ENCODE peak calls at places on chromosomes 3 and 15, in seven cellular contexts. Y is tibial artery, Z is SK-N-MC, X is pancreas, T is colonic mucosa, H is astrocyte, D is endodermal cell. U is an unnamed sample.
A peak's percentile ranks its signal among the peaks of the same experiment; 100 is the strongest.

GRCh38 chr3:170585008-170585936 is 603 bp downstream of the SLC7A14 start:
- DNase-seq in T (no peak), Z (no peak), X (peak; percentile 15), H (no peak), D (peak; percentile 81), Y (no peak), U (no peak)

GRCh38 chr3:14256561-14257342 is 78.1 kb downstream of the LSM3 start:
- DNase-seq in H (no peak), Y (peak; percentile 47), Z (no peak), X (no peak), D (peak; percentile 71), T (peak; percentile 39), U (no peak)

GRCh38 chr15:62497356-62497755 is 332.3 kb upstream of the C2CD4B start:
- DNase-seq in T (no peak), H (no peak), Z (no peak), Y (no peak), X (no peak), D (no peak), U (no peak)

GRCh38 chr3:181838940-181839914 is 127.5 kb downstream of the SOX2 start:
- DNase-seq in D (no peak), T (no peak), Y (no peak), Z (no peak), H (peak; percentile 4), X (no peak), U (no peak)

GRCh38 chr3:133531981-133532380 is 41.5 kb upstream of the CDV3 start:
- DNase-seq in T (no peak), D (no peak), Z (no peak), H (peak; percentile 93), X (no peak), Y (no peak), U (no peak)

GRCh38 chr3:22962244-22962643 is 240.9 kb upstream of the UBE2E2 start:
- DNase-seq in T (no peak), D (no peak), Z (no peak), X (no peak), Y (no peak), H (no peak), U (no peak)

GRCh38 chr15:24766511-24767133 is 91.0 kb downstream of the NPAP1 start:
- DNase-seq in Z (no peak), H (no peak), D (no peak), Y (no peak), T (no peak), X (no peak), U (no peak)

GRCh38 chr3:42755681-42756578 is 17.1 kb downstream of the CCDC13 start:
- DNase-seq in Y (peak; percentile 50), H (no peak), D (peak; percentile 80), Z (no peak), T (no peak), X (no peak), U (no peak)

GRCh38 chr15:27623149-27623548 is 476.0 kb downstream of the OCA2 start:
- DNase-seq in Y (no peak), X (no peak), T (no peak), H (no peak), Z (no peak), D (no peak), U (no peak)

GRCh38 chr3:161420746-161421145 is 49.4 kb upstream of the SPTSSB start:
- DNase-seq in H (peak; percentile 15), T (no peak), Z (no peak), X (no peak), Y (no peak), D (peak; percentile 79), U (peak; percentile 63)

GRCh38 chr3:46976326-46977190 is at the start of gene CCDC12:
- DNase-seq in D (peak; percentile 99), H (peak; percentile 99), Z (peak; percentile 85), X (peak; percentile 93), T (peak; percentile 98), Y (peak; percentile 99), U (peak; percentile 93)

GRCh38 chr3:149936812-149937230 is 33.9 kb downstream of the PFN2 start:
- DNase-seq in H (peak; percentile 42), D (peak; percentile 88), Z (no peak), Y (no peak), X (peak; percentile 21), T (peak; percentile 46), U (peak; percentile 66)

GRCh38 chr3:177836671-177837070 is 639.4 kb upstream of the TBL1XR1 start:
- DNase-seq in Y (no peak), Z (no peak), H (peak; percentile 68), T (no peak), D (no peak), X (no peak), U (no peak)

GRCh38 chr3:127792664-127793292 is 29.5 kb downstream of the MGLL start:
- DNase-seq in D (no peak), Z (no peak), X (no peak), T (peak; percentile 65), H (peak; percentile 87), Y (peak; percentile 78), U (no peak)

GRCh38 chr3:72151465-72152238 is 366.7 kb upstream of the PROK2 start:
- DNase-seq in Y (no peak), Z (no peak), X (no peak), D (no peak), T (peak; percentile 75), H (no peak), U (no peak)
- H3K27ac ChIP-seq in Y (no peak overlapping the region), Z (no peak overlapping the region), X (peak overlapping the region; percentile 2), D (no peak overlapping the region), T (peak overlapping the region; percentile 78), H (no peak overlapping the region), U (no peak overlapping the region)

GRCh38 chr3:38493019-38493418 is 3.1 kb upstream of the EXOG start:
- DNase-seq in Y (no peak), Z (no peak), H (peak; percentile 20), D (no peak), T (no peak), X (no peak), U (no peak)
- H3K27ac ChIP-seq in Y (no peak overlapping the region), Z (no peak overlapping the region), H (no peak overlapping the region), D (no peak overlapping the region), T (no peak overlapping the region), X (no peak overlapping the region), U (no peak overlapping the region)

GRCh38 chr3:29697989-29698388 is 417.1 kb downstream of the RBMS3 start:
- DNase-seq in D (no peak), X (no peak), H (peak; percentile 68), Y (no peak), Z (no peak), T (no peak), U (no peak)
- H3K27ac ChIP-seq in D (no peak overlapping the region), X (no peak overlapping the region), H (peak overlapping the region; percentile 29), Y (no peak overlapping the region), Z (peak overlapping the region; percentile 50), T (no peak overlapping the region), U (no peak overlapping the region)

GRCh38 chr15:70159397-70160009 is 61.8 kb upstream of the TLE3 start:
- DNase-seq in D (peak; percentile 33), Z (no peak), H (no peak), Y (no peak), T (no peak), X (no peak), U (no peak)

GRCh38 chr15:70158996-70159355 is 61.3 kb upstream of the TLE3 start:
- DNase-seq in X (no peak), D (no peak), Z (no peak), T (no peak), H (no peak), Y (no peak), U (no peak)

GRCh38 chr15:70154440-70155347 is 57.0 kb upstream of the TLE3 start:
- DNase-seq in Z (no peak), Y (no peak), H (peak; percentile 62), D (peak; percentile 75), X (no peak), T (no peak), U (no peak)

GRCh38 chr15:70158309-70158995 is 60.7 kb upstream of the TLE3 start:
- DNase-seq in T (no peak), X (no peak), H (no peak), Z (no peak), Y (no peak), D (peak; percentile 30), U (no peak)

DNA sequence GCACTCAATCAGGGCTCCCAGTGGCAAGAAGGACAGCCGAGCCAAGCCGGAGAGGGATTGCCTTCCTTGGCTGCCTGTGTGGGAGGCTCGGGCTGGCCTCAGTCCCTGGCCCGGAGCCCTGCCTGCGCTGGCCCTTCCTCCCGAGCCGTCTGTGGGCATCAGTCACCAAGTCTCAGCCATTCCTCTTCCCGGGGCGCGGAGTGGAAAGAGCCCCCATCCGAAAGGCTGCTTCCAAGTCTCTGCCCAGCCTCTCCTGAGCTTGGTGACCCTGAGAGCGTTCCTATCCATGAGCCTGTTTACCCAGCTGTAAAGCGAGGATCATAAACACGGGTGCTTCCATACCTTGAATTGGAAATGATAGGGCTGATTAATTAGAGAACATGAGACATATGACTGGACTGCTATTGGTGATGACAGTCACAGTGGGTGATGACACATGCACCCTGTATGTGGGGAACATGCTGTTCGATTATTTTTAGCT is 59.1 kb upstream of the TLE3 start:
- DNase-seq in Z (no peak), Y (peak; percentile 90), T (no peak), H (peak; percentile 73), X (peak; percentile 79), D (peak; percentile 28), U (no peak)
- H3K27ac ChIP-seq in Z (no peak overlapping the region), Y (peak overlapping the region; percentile 35), T (no peak overlapping the region), H (no peak overlapping the region), X (no peak overlapping the region), D (no peak overlapping the region), U (no peak overlapping the region)

DNA sequence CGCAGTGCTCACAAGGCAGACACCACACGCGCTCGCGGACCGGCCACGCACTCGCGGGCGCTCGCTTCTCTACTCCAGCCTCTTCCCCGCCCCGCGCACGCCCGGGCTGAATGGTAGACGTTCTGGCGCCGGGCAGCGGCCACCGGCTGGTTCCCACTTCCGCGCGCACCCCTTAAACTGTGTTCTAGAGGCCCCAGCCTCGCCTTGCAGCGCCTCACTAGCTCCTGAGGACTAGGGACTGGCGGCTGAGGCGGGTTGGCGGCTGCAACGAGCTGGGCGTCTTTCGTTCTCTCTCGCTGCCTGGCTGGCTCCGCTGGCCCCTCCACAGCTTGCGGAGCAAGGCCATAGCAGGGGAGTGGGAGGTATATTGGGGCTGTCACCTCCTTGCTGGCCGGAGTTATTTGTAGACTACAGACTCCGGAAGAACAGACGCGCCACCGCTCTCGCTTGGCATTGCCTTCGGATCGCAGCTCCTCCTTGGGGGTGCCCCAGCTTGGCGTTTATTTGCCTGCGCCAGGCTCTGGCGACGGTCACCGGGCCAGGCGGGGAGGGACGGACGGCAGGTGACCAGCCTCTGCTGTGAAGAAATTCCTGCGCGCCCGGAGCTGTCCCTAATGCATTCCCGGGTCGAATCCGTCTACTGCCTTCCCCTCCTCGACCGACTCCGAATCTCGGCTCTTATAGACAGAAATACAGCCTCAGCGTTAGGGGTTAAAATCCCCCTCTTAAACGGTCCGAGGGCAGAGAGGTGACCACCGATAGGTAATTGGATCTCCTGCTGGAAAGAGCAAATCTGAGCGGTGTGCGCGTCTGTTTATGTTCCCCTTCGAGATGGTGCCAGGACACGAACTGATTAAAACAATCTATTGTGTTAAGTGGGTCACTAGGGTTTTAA is 1.3 kb downstream of the GREM1 start:
- DNase-seq in X (peak; percentile 60), H (no peak), Z (no peak), T (peak; percentile 26), D (peak; percentile 77), Y (no peak), U (no peak)
- H3K27ac ChIP-seq in X (no peak overlapping the region), H (peak overlapping the region; percentile 88), Z (no peak overlapping the region), T (peak overlapping the region; percentile 17), D (no peak overlapping the region), Y (no peak overlapping the region), U (no peak overlapping the region)

GRCh38 chr15:39397883-39398282 is 183.0 kb upstream of the THBS1 start:
- DNase-seq in H (peak; percentile 45), Z (no peak), Y (no peak), X (no peak), D (no peak), T (no peak), U (no peak)
- H3K27ac ChIP-seq in H (no peak overlapping the region), Z (no peak overlapping the region), Y (no peak overlapping the region), X (no peak overlapping the region), D (no peak overlapping the region), T (no peak overlapping the region), U (no peak overlapping the region)